ENCODE peak calls at places on chromosomes 3 and 15, in five cellular contexts. R, H, G, Y and E are unnamed samples.

GRCh38 chr3:46214751-46215352 is 6.7 kb upstream of the CCR1 start:
- DNase-seq in Y (no peak), R (no peak), H (no peak), G (no peak), E (no peak)

GRCh38 chr3:165518346-165518745 is 318.9 kb downstream of the BCHE start:
- DNase-seq in Y (no peak), R (no peak), G (no peak), H (peak; percentile 2), E (no peak)

GRCh38 chr15:42137461-42138261 is 18.8 kb downstream of the PLA2G4F start:
- DNase-seq in Y (peak; percentile 15), R (peak; percentile 62), G (no peak), H (peak; percentile 40), E (no peak)

GRCh38 chr3:55765906-55766701 is 279.0 kb upstream of the WNT5A start:
- DNase-seq in G (no peak), R (no peak), H (no peak), Y (no peak), E (no peak)

GRCh38 chr3:171262431-171262830 is 197.8 kb downstream of the TNIK start:
- DNase-seq in G (no peak), R (no peak), Y (no peak), H (no peak), E (no peak)

GRCh38 chr3:14680716-14681115 is 5.8 kb downstream of the C3orf20 start:
- DNase-seq in H (no peak), Y (no peak), R (no peak), G (no peak), E (no peak)

GRCh38 chr3:186930639-186931486 is 537 bp downstream of the ST6GAL1 start:
- DNase-seq in R (peak; percentile 81), G (peak; percentile 60), Y (peak; percentile 65), H (peak; percentile 57), E (peak; percentile 70)

GRCh38 chr3:47283193-47283537 is 421 bp downstream of the KLHL18 start:
- DNase-seq in G (no peak), H (peak; percentile 19), Y (no peak), R (peak; percentile 43), E (peak; percentile 45)

GRCh38 chr3:76585794-76586392 is 454.0 kb upstream of the ROBO2 start:
- DNase-seq in Y (no peak), H (no peak), G (no peak), R (peak; percentile 20), E (no peak)

GRCh38 chr3:10599444-10599843 is 94.1 kb upstream of the ATP2B2 start:
- DNase-seq in G (no peak), H (no peak), R (no peak), Y (no peak), E (no peak)

GRCh38 chr3:174862101-174862500 is 3.0 kb downstream of the NAALADL2 start:
- DNase-seq in H (peak; percentile 66), Y (no peak), G (no peak), R (no peak), E (no peak)

GRCh38 chr3:191235331-191236314 is 36.6 kb downstream of the OSTN start:
- DNase-seq in R (peak; percentile 74), G (no peak), H (peak; percentile 9), Y (no peak), E (no peak)

GRCh38 chr3:152202976-152203626 is 65.6 kb upstream of the MBNL1 start:
- DNase-seq in Y (no peak), R (no peak), G (no peak), H (no peak), E (no peak)

GRCh38 chr3:72767927-72768880 is 80.0 kb downstream of the SHQ1 start:
- DNase-seq in R (no peak), Y (no peak), G (no peak), H (no peak), E (no peak)

GRCh38 chr3:106877632-106878031 is 499.6 kb upstream of the CCDC54 start:
- DNase-seq in Y (no peak), H (no peak), G (no peak), R (no peak), E (no peak)

GRCh38 chr15:57784081-57784488 is 77.6 kb downstream of the POLR2M start:
- DNase-seq in G (no peak), H (peak; percentile 83), Y (no peak), R (no peak), E (no peak)

GRCh38 chr3:120437559-120437958 is 13.2 kb downstream of the FSTL1 start:
- DNase-seq in H (no peak), G (no peak), Y (no peak), R (no peak), E (no peak)

GRCh38 chr15:50275908-50276307 is 10.4 kb upstream of the HDC start:
- DNase-seq in G (no peak), Y (no peak), H (no peak), R (no peak), E (no peak)

GRCh38 chr3:139629033-139629432 is 48.7 kb downstream of the NMNAT3 start:
- DNase-seq in R (peak; percentile 25), G (no peak), Y (no peak), H (peak; percentile 68), E (no peak)

GRCh38 chr15:95603802-95604201 is 726.7 kb upstream of the NR2F2 start:
- DNase-seq in Y (no peak), G (no peak), R (no peak), H (no peak), E (no peak)

GRCh38 chr3:126827121-126827520 is 123.1 kb downstream of the CHCHD6 start:
- DNase-seq in R (no peak), G (no peak), Y (no peak), H (no peak), E (no peak)

DNA sequence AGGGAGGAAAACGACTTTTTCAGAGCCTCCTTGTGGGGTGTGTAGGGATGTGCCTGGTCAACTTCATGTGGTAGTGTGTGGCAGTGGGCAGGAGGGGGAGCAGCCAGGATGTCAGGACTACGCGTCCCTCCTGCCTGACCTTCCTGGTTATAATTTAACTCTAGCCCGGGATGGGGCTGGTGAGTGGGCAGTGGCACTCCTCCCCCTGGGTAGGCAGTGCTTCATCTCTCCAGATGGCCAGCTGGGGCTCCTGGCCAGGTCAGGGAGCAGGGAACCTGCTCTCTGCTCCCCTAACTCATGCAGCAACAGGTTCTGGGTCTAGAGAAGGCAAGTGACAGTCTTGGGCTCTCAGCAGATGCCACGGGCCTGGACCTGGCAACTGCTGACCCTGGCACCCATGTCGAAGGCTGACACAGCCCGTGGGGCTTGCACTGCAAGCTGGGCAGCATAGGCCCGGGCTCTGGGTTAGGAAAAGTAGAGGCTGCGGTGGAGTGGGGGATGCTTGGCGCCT is 2.6 kb downstream of the ITIH4 start:
- DNase-seq in R (no peak), Y (no peak), G (no peak), H (no peak), E (no peak)
- TF ChIP-seq CTCF in R (no peak), Y (no peak), G (no peak), H (no peak), E (no peak)

GRCh38 chr3:84965141-84965540 is 6.4 kb downstream of the CADM2 start:
- DNase-seq in G (no peak), R (no peak), Y (no peak), H (no peak), E (no peak)
- TF ChIP-seq CTCF in G (no peak), R (no peak), Y (no peak), H (no peak), E (no peak)

DNA sequence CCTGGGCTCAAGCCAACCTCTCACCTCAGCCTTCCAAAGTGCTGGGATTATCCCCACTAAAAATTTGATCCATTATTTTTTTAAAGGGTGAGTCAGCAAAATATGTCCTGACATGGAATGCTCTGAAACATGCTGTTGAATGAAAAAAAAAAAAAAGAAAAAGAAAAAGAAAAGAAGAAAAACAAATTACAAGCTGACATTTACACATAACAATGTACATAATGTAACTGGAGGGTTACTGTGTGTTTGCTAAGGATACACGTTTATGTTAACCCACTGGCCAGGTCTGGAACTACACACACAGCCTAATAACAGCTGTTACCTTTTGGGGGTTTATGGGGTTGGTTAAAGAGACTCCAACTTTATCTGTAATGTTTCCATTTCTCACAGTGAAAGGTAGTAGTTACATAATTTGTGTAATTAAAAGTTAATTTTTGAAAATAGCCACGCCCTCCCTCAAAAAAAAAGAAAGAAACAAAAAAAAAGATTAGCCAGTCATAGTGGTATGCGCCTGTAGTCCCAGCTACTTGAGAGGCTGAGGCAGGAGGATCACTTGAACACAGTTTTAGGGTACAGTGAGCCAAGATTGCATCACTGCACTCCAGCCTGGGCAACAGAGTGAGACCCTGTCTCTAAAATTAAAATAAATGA is 3.1 kb upstream of the MESP2 start:
- DNase-seq in H (peak; percentile 58), G (no peak), R (no peak), Y (no peak), E (no peak)
- TF ChIP-seq CTCF in H (peak; percentile 49), G (no peak), R (no peak), Y (no peak), E (peak; percentile 43)

GRCh38 chr3:102474207-102474606 is 39.4 kb downstream of the ZPLD1 start:
- DNase-seq in H (no peak), G (no peak), R (no peak), Y (no peak), E (no peak)

GRCh38 chr3:102471491-102471890 is 36.7 kb downstream of the ZPLD1 start:
- DNase-seq in Y (no peak), H (no peak), R (no peak), G (no peak), E (no peak)

GRCh38 chr3:102466001-102466400 is 31.2 kb downstream of the ZPLD1 start:
- DNase-seq in H (no peak), Y (no peak), G (no peak), R (no peak), E (no peak)

GRCh38 chr3:102473648-102474047 is 38.8 kb downstream of the ZPLD1 start:
- DNase-seq in G (no peak), R (no peak), H (no peak), Y (no peak), E (no peak)

GRCh38 chr3:102471001-102471400 is 36.2 kb downstream of the ZPLD1 start:
- DNase-seq in H (no peak), R (no peak), G (no peak), Y (no peak), E (no peak)
- TF ChIP-seq CTCF in H (no peak), R (no peak), G (no peak), Y (no peak), E (no peak)

DNA sequence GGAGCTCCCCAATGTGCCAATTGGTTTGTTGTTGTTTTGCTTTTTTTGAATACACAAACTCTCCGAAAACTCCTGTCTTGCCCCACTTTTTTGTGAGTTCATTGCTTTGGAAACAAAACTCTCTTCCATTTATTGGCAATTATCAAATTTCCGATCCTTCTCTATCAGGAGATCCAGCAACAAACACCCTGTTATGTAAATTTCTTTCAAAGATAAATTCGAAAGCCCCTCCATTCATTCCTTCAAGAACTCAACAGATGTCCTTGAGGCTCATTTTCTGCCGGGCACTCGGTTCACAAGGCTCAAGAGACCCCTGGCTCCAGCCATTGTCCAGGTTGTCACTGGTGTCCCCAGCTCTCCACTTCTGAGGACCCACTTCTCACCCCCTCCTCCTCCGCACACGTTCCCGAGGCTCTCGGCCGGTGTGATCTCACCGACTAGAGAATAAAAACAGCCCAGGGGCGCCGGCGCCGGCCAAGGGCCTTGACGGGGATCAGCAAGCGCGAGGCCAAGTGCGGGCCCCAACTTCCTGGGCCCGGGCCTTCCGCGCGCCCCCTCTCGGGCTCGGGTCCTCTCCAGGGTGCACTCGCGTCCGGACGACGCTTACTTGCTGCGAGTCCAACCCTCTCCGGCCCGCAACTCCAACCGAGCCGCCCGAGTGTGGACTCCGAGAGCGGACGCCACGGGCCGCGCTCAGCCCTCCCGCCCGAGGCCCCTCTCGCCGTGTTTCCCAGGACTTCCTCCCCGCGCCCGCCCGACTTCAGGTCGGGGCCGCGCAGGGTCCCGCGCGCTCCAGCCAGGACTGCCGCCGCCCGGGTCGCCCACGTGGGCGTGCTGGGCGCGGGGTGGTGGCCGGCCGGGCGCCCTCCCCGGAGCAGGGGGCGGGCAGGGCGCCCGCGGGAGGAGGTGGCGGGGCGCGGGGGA is 533 bp upstream of the SMAD3 start:
- DNase-seq in G (no peak), H (no peak), R (peak; percentile 70), Y (no peak), E (peak; percentile 46)
- TF ChIP-seq CTCF in G (no peak), H (no peak), R (no peak), Y (no peak), E (no peak)

GRCh38 chr15:82943176-82943575 is 9.3 kb downstream of the HOMER2 start:
- DNase-seq in Y (no peak), G (no peak), R (no peak), H (no peak), E (no peak)
- TF ChIP-seq CTCF in Y (no peak), G (no peak), R (no peak), H (peak; percentile 19), E (no peak)